ENCODE peak calls at places on chromosomes 4 and X, in four cellular contexts. F, B, X and K are unnamed samples.

GRCh38 chrX:119667111-119667928 is 25.6 kb downstream of the SEPTIN6 start:
- DNase-seq in B (no peak), F (no peak), X (peak; percentile 12), K (no peak)

GRCh38 chrX:42247241-42247640 is 323.9 kb upstream of the CASK start:
- DNase-seq in B (no peak), F (no peak), X (no peak), K (peak; percentile 36)

GRCh38 chrX:110156167-110156754 is 153.3 kb downstream of the TMEM164 start:
- DNase-seq in F (no peak), X (no peak), B (no peak), K (peak; percentile 16)

GRCh38 chrX:111386884-111387283 is 25.1 kb downstream of the DCX start:
- DNase-seq in B (no peak), X (no peak), F (no peak), K (no peak)

GRCh38 chr4:162163892-162164759 is at the start of gene FSTL5:
- DNase-seq in F (peak; percentile 81), X (peak; percentile 4), B (peak; percentile 39), K (peak; percentile 73)

GRCh38 chr4:76233967-76234678 is 17.4 kb upstream of the FAM47E start:
- DNase-seq in B (no peak), X (no peak), F (no peak), K (no peak)

GRCh38 chr4:1571986-1572385 is 112.1 kb downstream of the FAM53A start:
- DNase-seq in X (no peak), F (no peak), B (no peak), K (peak; percentile 26)

GRCh38 chr4:147285751-147286150 is 195.1 kb upstream of the EDNRA start:
- DNase-seq in F (no peak), B (no peak), X (no peak), K (no peak)

GRCh38 chrX:15151267-15152196 is 118.4 kb downstream of the ASB9 start:
- DNase-seq in F (no peak), B (no peak), X (no peak), K (no peak)

GRCh38 chr4:102334624-102335023 is 10.7 kb downstream of the SLC39A8 start:
- DNase-seq in F (no peak), B (no peak), X (no peak), K (no peak)

GRCh38 chrX:39261446-39262147 is 460.3 kb downstream of the MID1IP1 start:
- DNase-seq in F (no peak), B (peak; percentile 13), X (peak; percentile 13), K (peak; percentile 54)

GRCh38 chrX:52923781-52924241 is 26.7 kb downstream of the FAM156B start:
- DNase-seq in B (peak; percentile 26), F (no peak), X (no peak), K (peak; percentile 22)

GRCh38 chr4:145179201-145179860 is 1.1 kb downstream of the OTUD4 start:
- DNase-seq in B (peak; percentile 84), F (no peak), X (no peak), K (peak; percentile 74)

GRCh38 chrX:105502336-105502735 is 281.8 kb upstream of the TEX13A start:
- DNase-seq in B (no peak), F (no peak), X (no peak), K (no peak)

GRCh38 chr4:151541438-151542071 is 132.6 kb downstream of the FHIP1A start:
- DNase-seq in B (no peak), F (no peak), X (peak; percentile 82), K (no peak)

GRCh38 chr4:140253556-140254027 is 99.6 kb upstream of the MAML3 start:
- DNase-seq in X (no peak), B (no peak), F (no peak), K (no peak)

GRCh38 chr4:155999743-156000142 is 46.1 kb upstream of the CTSO start:
- DNase-seq in B (peak; percentile 12), X (no peak), F (peak; percentile 61), K (peak; percentile 28)

GRCh38 chrX:31266172-31267076 is 194.6 kb upstream of the FTHL17 start:
- DNase-seq in F (no peak), X (no peak), B (peak; percentile 73), K (no peak)